ENCODE peak calls at places on chromosomes 16 and 17, in four cellular contexts. X, A, S and B are unnamed samples.

GRCh38 chr16:57601801-57602478 is 26.5 kb upstream of the ADGRG1 start:
- DNase-seq in X (no peak), S (no peak), A (no peak), B (peak; percentile 32)

GRCh38 chr16:69660166-69660565 is 66.2 kb downstream of the NQO1 start:
- DNase-seq in A (no peak), X (no peak), S (no peak), B (no peak)

GRCh38 chr17:7716901-7717755 is at the start of gene DNAH2:
- DNase-seq in A (peak; percentile 80), S (peak; percentile 95), X (peak; percentile 94), B (no peak)

GRCh38 chr16:28261916-28262315 is 30.4 kb upstream of the SBK1 start:
- DNase-seq in A (no peak), S (no peak), X (peak; percentile 53), B (no peak)

GRCh38 chr17:17732892-17733670 is 51.8 kb downstream of the RAI1 start:
- DNase-seq in A (no peak), S (no peak), X (no peak), B (no peak)

GRCh38 chr17:58344047-58344790 is 7.8 kb downstream of the SUPT4H1 start:
- DNase-seq in X (peak; percentile 43), A (peak; percentile 36), S (no peak), B (peak; percentile 90)

GRCh38 chr16:80836846-80837245 is 32.4 kb upstream of the CDYL2 start:
- DNase-seq in X (no peak), A (no peak), S (no peak), B (no peak)

GRCh38 chr17:81720267-81721071 is 8.4 kb downstream of the SLC25A10 start:
- DNase-seq in S (no peak), A (no peak), X (no peak), B (no peak)

GRCh38 chr17:19248149-19248922 is 11.2 kb downstream of the EPN2 start:
- DNase-seq in A (no peak), S (no peak), X (no peak), B (no peak)

GRCh38 chr16:53695070-53695469 is 8.6 kb downstream of the RPGRIP1L start:
- DNase-seq in S (no peak), A (no peak), X (no peak), B (no peak)

GRCh38 chr17:66347661-66348604 is 45.5 kb downstream of the PRKCA start:
- DNase-seq in X (no peak), A (no peak), S (no peak), B (no peak)

GRCh38 chr16:22683730-22684280 is 130.2 kb upstream of the HS3ST2 start:
- DNase-seq in S (no peak), A (no peak), X (no peak), B (no peak)

GRCh38 chr16:81810894-81811538 is 31.9 kb downstream of the PLCG2 start:
- DNase-seq in A (no peak), X (no peak), S (no peak), B (no peak)

GRCh38 chr17:48351916-48352332 is 78.1 kb downstream of the SKAP1 start:
- DNase-seq in X (no peak), A (no peak), S (no peak), B (no peak)

GRCh38 chr16:78538919-78539318 is 439.5 kb downstream of the WWOX start:
- DNase-seq in X (no peak), S (no peak), A (no peak), B (no peak)

GRCh38 chr17:57424777-57425188 is 168.5 kb downstream of the MSI2 start:
- DNase-seq in A (no peak), S (peak; percentile 60), X (no peak), B (no peak)

GRCh38 chr17:37168731-37169353 is 206.9 kb upstream of the C17orf78 start:
- DNase-seq in S (no peak), X (no peak), A (no peak), B (no peak)

GRCh38 chr17:2054262-2054739 is 602 bp upstream of the HIC1 start:
- DNase-seq in S (peak; percentile 61), A (peak; percentile 63), X (no peak), B (peak; percentile 44)

GRCh38 chr17:37098910-37099664 is 150.3 kb downstream of the AATF start:
- DNase-seq in S (no peak), A (no peak), X (no peak), B (no peak)

GRCh38 chr17:81285179-81285878 is 9.8 kb downstream of the SLC38A10 start:
- DNase-seq in A (no peak), S (no peak), X (no peak), B (no peak)

GRCh38 chr17:16997514-16998429 is 25.9 kb upstream of the TNFRSF13B start:
- DNase-seq in S (no peak), X (no peak), A (no peak), B (no peak)